ENCODE peak calls at places on chromosomes 13 and 19, in eight cellular contexts. J is neural progenitor cell; S is PC-3; G is foreskin fibroblast; I is stimulated activated CD4-positive, alpha-beta T cell treated with anti-CD3 and anti-CD28 coated beads, TNF-alpha, amount 100 ng/mL, for 4 hours; F is T-helper 1 cell; N is CD4-positive, alpha-beta T cell; R is activated CD4-positive, CD25-positive, alpha-beta regulatory T cell. K is an unnamed sample.

GRCh38 chr13:30792257-30793000 is 57.1 kb downstream of the ALOX5AP start:
- DNase-seq in J (peak; percentile 64), S (peak; percentile 91), G (peak; percentile 97), I (no peak), F (no peak), N (no peak), R (no peak), K (peak; percentile 97)

GRCh38 chr13:66951426-66951825 is 278.7 kb downstream of the PCDH9 start:
- DNase-seq in J (no peak), S (no peak), G (no peak), I (no peak), F (no peak), N (no peak), R (no peak), K (no peak)

GRCh38 chr19:6737873-6738725 is 719 bp upstream of the GPR108 start:
- DNase-seq in J (peak; percentile 77), S (peak; percentile 100), G (peak; percentile 75), I (peak; percentile 64), F (peak; percentile 67), N (peak; percentile 75), R (peak; percentile 52), K (peak; percentile 74)

GRCh38 chr19:35754365-35755139 is 2.3 kb downstream of the HSPB6 start:
- DNase-seq in J (no peak), S (no peak), G (no peak), I (no peak), F (no peak), N (no peak), R (no peak), K (no peak)

GRCh38 chr19:18291590-18292459 is 10.4 kb upstream of the JUND start:
- DNase-seq in J (peak; percentile 77), S (peak; percentile 35), G (peak; percentile 78), I (no peak), F (peak; percentile 75), N (peak; percentile 70), R (peak; percentile 60), K (peak; percentile 71)

GRCh38 chr13:84137292-84137691 is 255.0 kb upstream of the SLITRK1 start:
- DNase-seq in J (no peak), S (no peak), G (no peak), I (no peak), F (peak; percentile 36), N (no peak), R (peak; percentile 15), K (peak; percentile 1)

GRCh38 chr13:101449971-101450748 is 2.3 kb upstream of the ITGBL1 start:
- DNase-seq in J (no peak), S (peak; percentile 93), G (peak; percentile 78), I (no peak), F (no peak), N (no peak), R (no peak), K (peak; percentile 78)

GRCh38 chr19:40923934-40924391 is 41.9 kb upstream of the CYP2A7 start:
- DNase-seq in J (no peak), S (no peak), G (no peak), I (no peak), F (no peak), N (no peak), R (no peak), K (no peak)

GRCh38 chr19:15538774-15539173 is 30.4 kb downstream of the CYP4F22 start:
- DNase-seq in J (no peak), S (peak; percentile 30), G (no peak), I (no peak), F (no peak), N (no peak), R (no peak), K (no peak)

GRCh38 chr19:38949580-38950367 is 19.0 kb downstream of the MRPS12 start:
- DNase-seq in J (peak; percentile 99), S (peak; percentile 20), G (peak; percentile 54), I (peak; percentile 60), F (peak; percentile 68), N (peak; percentile 83), R (peak; percentile 57), K (peak; percentile 54)

GRCh38 chr19:42030605-42031004 is 36.6 kb upstream of the ATP1A3 start:
- DNase-seq in J (no peak), S (no peak), G (no peak), I (no peak), F (no peak), N (no peak), R (no peak), K (no peak)

GRCh38 chr13:28046981-28047380 is 53.4 kb downstream of the FLT3 start:
- DNase-seq in J (no peak), S (no peak), G (peak; percentile 7), I (no peak), F (no peak), N (no peak), R (no peak), K (no peak)

GRCh38 chr13:23558675-23559536 is 11.3 kb upstream of the TNFRSF19 start:
- DNase-seq in J (no peak), S (peak; percentile 66), G (peak; percentile 84), I (no peak), F (no peak), N (no peak), R (no peak), K (peak; percentile 96)

GRCh38 chr13:100212904-100213538 is 124.1 kb downstream of the PCCA start:
- DNase-seq in J (no peak), S (no peak), G (no peak), I (no peak), F (no peak), N (no peak), R (no peak), K (no peak)

GRCh38 chr19:53908106-53908932 is 759 bp upstream of the CACNG7 start:
- DNase-seq in J (peak; percentile 88), S (peak; percentile 58), G (peak; percentile 51), I (no peak), F (no peak), N (peak; percentile 40), R (no peak), K (no peak)

GRCh38 chr13:98847780-98848179 is 95.3 kb upstream of the SLC15A1 start:
- DNase-seq in J (peak; percentile 55), S (no peak), G (no peak), I (no peak), F (no peak), N (no peak), R (no peak), K (no peak)

GRCh38 chr19:34165295-34165738 is 7.0 kb upstream of the LSM14A start:
- DNase-seq in J (no peak), S (no peak), G (no peak), I (no peak), F (no peak), N (no peak), R (no peak), K (no peak)

GRCh38 chr19:42198676-42199439 is 18.6 kb downstream of the DEDD2 start:
- DNase-seq in J (no peak), S (no peak), G (no peak), I (peak; percentile 31), F (peak; percentile 70), N (peak; percentile 69), R (peak; percentile 73), K (no peak)

GRCh38 chr19:5000120-5000611 is 31.3 kb downstream of the KDM4B start:
- DNase-seq in J (no peak), S (no peak), G (no peak), I (no peak), F (no peak), N (no peak), R (no peak), K (no peak)

GRCh38 chr13:90912247-90912646 is 435.2 kb upstream of the MIR17HG start:
- DNase-seq in J (no peak), S (no peak), G (no peak), I (no peak), F (no peak), N (no peak), R (no peak), K (no peak)

GRCh38 chr13:98083936-98084335 is 59.0 kb upstream of the FARP1 start:
- DNase-seq in J (no peak), S (no peak), G (no peak), I (no peak), F (no peak), N (no peak), R (no peak), K (no peak)

GRCh38 chr13:64925284-64925683 is 2304.9 kb downstream of the PCDH9 start:
- DNase-seq in J (peak; percentile 55), S (peak; percentile 8), G (no peak), I (no peak), F (no peak), N (no peak), R (no peak), K (no peak)

GRCh38 chr19:17309962-17310461 is 649 bp downstream of the DDA1 start:
- DNase-seq in J (no peak), S (no peak), G (no peak), I (no peak), F (no peak), N (no peak), R (no peak), K (no peak)

GRCh38 chr13:76708138-76708537 is 178.1 kb downstream of the KCTD12 start:
- DNase-seq in J (no peak), S (no peak), G (no peak), I (no peak), F (no peak), N (no peak), R (no peak), K (peak; percentile 21)

GRCh38 chr13:23427342-23428182 is 5.9 kb downstream of the SACS start:
- DNase-seq in J (no peak), S (peak; percentile 92), G (peak; percentile 90), I (no peak), F (no peak), N (no peak), R (no peak), K (peak; percentile 73)

GRCh38 chr13:27147530-27148170 is 24.0 kb downstream of the USP12 start:
- DNase-seq in J (no peak), S (no peak), G (no peak), I (no peak), F (no peak), N (no peak), R (no peak), K (no peak)

GRCh38 chr19:40358773-40359172 is 10.3 kb downstream of the PLD3 start:
- DNase-seq in J (no peak), S (no peak), G (no peak), I (no peak), F (no peak), N (no peak), R (no peak), K (no peak)

GRCh38 chr13:95201814-95202521 is 99.3 kb downstream of the ABCC4 start:
- DNase-seq in J (no peak), S (no peak), G (peak; percentile 68), I (no peak), F (no peak), N (no peak), R (no peak), K (no peak)

GRCh38 chr19:20247016-20247683 is 80.1 kb downstream of the ZNF486 start:
- DNase-seq in J (peak; percentile 63), S (peak; percentile 5), G (no peak), I (no peak), F (no peak), N (peak; percentile 46), R (no peak), K (no peak)

GRCh38 chr13:75263741-75264407 is 218.1 kb downstream of the TBC1D4 start:
- DNase-seq in J (no peak), S (peak; percentile 19), G (peak; percentile 2), I (no peak), F (no peak), N (no peak), R (no peak), K (peak; percentile 25)

GRCh38 chr13:97179501-97179900 is 42.6 kb upstream of the MBNL2 start:
- DNase-seq in J (no peak), S (peak; percentile 38), G (no peak), I (no peak), F (no peak), N (no peak), R (no peak), K (no peak)

GRCh38 chr19:5445071-5445470 is 10.1 kb upstream of the ZNRF4 start:
- DNase-seq in J (no peak), S (no peak), G (no peak), I (no peak), F (no peak), N (no peak), R (no peak), K (no peak)

GRCh38 chr13:77457989-77458388 is 77.5 kb upstream of the SCEL start:
- DNase-seq in J (no peak), S (no peak), G (no peak), I (no peak), F (no peak), N (no peak), R (no peak), K (no peak)

GRCh38 chr19:43768273-43769050 is 12.3 kb downstream of the KCNN4 start:
- DNase-seq in J (no peak), S (peak; percentile 43), G (no peak), I (no peak), F (no peak), N (no peak), R (no peak), K (no peak)